ENCODE peak calls at places on chromosomes 3 and 15, in five cellular contexts. E is upper lobe of left lung; M is CD8-positive, alpha-beta T cell; K is A549; V is HFF-Myc. X is an unnamed sample.

GRCh38 chr3:59473580-59473979 is 423.8 kb upstream of the CFAP20DC start:
- DNase-seq in K (no peak), E (no peak), M (no peak), V (no peak), X (no peak)

GRCh38 chr3:127102587-127102986 is 90.3 kb upstream of the PRR23E start:
- DNase-seq in M (no peak), K (no peak), V (no peak), E (no peak), X (no peak)

GRCh38 chr3:14256561-14257342 is 78.1 kb downstream of the LSM3 start:
- DNase-seq in E (no peak), K (no peak), V (no peak), M (no peak), X (peak; percentile 60)

GRCh38 chr15:71493526-71493925 is 316.8 kb upstream of the NR2E3 start:
- DNase-seq in M (no peak), E (no peak), K (no peak), V (no peak), X (no peak)

GRCh38 chr15:49155834-49156627 is 632 bp upstream of the COPS2 start:
- DNase-seq in M (no peak), V (no peak), K (no peak), E (peak; percentile 45), X (peak; percentile 12)

GRCh38 chr15:72783563-72784232 is at the start of gene ADPGK:
- DNase-seq in E (peak; percentile 99), V (peak; percentile 44), K (peak; percentile 95), M (peak; percentile 97), X (peak; percentile 95)

GRCh38 chr3:177589041-177589650 is 391.9 kb upstream of the TBL1XR1 start:
- DNase-seq in M (no peak), K (no peak), V (no peak), E (no peak), X (no peak)

GRCh38 chr15:101807345-101807945 is 4.1 kb downstream of the OR4F6 start:
- DNase-seq in M (no peak), K (no peak), V (no peak), E (no peak), X (peak; percentile 84)

GRCh38 chr15:74174966-74175270 is 1.4 kb downstream of the ISLR start:
- DNase-seq in K (no peak), M (no peak), V (no peak), E (no peak), X (no peak)

GRCh38 chr15:74172751-74173544 is 562 bp upstream of the ISLR start:
- DNase-seq in K (no peak), E (no peak), M (no peak), V (no peak), X (no peak)

GRCh38 chr15:74175271-74176191 is 2.0 kb downstream of the ISLR start:
- DNase-seq in V (no peak), M (no peak), K (no peak), E (peak; percentile 82), X (no peak)

GRCh38 chr15:74173545-74174215 is at the start of gene ISLR:
- DNase-seq in K (no peak), E (no peak), V (no peak), M (no peak), X (no peak)

GRCh38 chr15:74174216-74174965 is 881 bp downstream of the ISLR start:
- DNase-seq in E (no peak), V (no peak), M (no peak), K (no peak), X (no peak)
- H3K4me3 ChIP-seq in E (peak overlapping the region; percentile 37), V (no peak overlapping the region), M (no peak overlapping the region), K (no peak overlapping the region), X (no peak overlapping the region)

DNA sequence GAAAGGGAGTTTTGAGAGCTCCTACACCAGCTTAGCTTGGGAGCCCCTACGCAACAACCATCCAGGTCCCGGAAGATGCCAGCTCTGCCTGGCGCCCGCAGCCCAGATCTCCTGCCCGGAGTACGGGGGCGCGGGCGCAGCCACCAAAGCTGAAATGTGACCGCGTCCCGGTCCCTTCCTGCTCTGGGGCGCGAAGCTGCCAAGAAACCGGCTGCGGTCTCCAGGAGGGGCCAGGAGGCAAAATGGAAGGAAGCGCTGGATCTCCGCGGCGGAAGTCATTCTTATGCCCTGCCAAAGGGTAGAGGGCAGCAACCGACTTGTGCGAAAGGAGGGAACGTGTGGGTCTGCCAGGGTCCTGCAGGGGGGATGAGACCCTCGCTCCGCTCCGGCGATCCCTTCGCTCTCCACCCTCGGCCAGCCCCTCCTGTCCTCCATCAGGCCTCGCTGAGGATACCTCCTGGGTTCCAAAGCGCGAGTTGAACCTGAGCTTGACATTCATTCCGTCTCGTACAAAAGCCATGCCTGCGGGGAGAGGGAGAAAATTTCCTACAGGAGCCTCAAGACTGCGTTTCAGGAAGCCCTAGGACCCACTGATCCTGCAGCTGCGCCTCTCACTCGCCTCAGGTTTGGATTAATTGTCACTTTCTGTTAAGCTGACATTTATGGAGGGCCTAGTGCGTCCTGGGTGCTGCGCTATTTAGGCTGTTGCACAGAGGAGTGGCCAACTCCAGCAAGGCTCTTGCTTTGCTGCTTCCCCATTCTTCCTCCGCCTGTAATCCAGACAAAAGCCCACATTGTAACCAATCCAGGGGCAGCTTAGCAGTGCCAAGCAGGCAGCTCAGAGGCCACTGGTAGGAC is 98.3 kb upstream of the VGLL3 start:
- DNase-seq in E (peak; percentile 83), V (peak; percentile 41), M (no peak), K (peak; percentile 46), X (peak; percentile 56)
- H3K4me3 ChIP-seq in E (peak overlapping the region; percentile 63), V (peak overlapping the region; percentile 52), M (no peak overlapping the region), K (peak overlapping the region; percentile 48), X (peak overlapping the region; percentile 37)

DNA sequence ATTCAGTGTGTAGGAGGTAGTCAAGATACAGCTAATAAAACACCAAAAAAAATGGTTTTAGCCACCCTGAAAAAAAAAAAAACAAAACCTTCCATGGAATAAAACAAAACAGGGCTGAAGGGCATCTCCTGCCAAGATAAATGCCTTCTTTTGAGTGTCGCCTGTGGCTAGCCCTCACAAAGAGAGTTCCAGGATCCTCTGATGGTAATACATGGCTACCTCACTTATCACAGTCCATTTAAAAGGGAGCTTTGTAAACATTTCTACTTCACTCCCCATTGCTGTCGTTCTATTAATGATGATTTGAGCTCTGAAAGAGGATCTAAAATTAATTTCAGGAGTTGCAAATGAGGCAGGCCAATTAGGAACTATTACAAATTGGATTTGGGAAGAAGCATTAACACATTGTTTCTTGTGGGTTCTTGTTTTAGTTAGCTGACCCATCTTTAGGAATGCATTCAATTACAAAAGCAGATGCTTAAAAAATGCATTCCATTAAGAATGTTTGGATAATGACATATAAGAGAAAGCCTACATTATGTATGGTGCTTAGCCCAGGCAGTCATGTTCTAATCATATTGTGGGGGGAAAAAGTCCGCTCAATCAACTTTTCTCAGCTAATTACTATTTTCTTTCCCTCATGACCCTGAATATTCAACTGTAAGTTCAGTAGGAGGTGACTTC is 255.1 kb upstream of the WNT5A start:
- DNase-seq in M (no peak), K (no peak), E (no peak), V (no peak), X (no peak)
- H3K4me3 ChIP-seq in M (no peak overlapping the region), K (no peak overlapping the region), E (no peak overlapping the region), V (no peak overlapping the region), X (no peak overlapping the region)

DNA sequence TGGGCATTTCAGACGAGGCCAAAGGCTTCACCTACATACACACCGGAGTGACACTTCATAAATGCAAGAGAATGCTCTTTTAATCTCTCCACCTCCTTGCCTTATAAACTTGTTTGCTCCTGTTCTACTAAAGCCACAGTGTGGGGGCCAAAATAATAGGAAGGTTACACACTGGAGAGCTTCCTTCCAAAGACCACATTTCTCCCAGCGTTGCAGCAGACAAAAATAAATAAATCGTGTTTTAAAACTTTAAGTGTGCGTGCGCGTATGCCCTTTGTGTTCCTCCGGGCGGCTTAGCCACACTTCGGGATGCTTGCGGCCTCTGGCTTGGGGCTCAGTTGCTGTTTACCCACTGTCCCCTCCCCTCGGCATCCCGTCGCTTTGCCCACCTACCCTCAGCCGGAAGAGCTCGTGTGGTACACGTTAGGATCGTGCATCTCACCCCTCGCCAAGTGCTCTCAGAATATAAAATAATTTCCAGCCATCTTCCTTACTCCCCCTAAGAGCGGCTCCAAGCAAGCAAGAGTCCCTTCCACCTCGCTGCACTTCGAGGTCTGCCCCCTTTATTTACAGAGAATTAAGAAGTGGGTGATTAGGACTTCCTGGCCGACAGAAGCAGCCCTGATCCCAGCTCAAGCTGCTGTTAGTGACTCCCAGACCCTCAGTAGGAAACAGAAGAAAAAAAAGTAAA is 3.3 kb downstream of the MEIS2 start:
- DNase-seq in V (no peak), E (no peak), M (no peak), K (no peak), X (no peak)
- H3K4me3 ChIP-seq in V (peak overlapping the region; percentile 90), E (peak overlapping the region; percentile 71), M (no peak overlapping the region), K (no peak overlapping the region), X (no peak overlapping the region)

GRCh38 chr3:137121704-137122314 is 164.0 kb downstream of the IL20RB start:
- DNase-seq in V (no peak), E (no peak), M (no peak), K (no peak), X (peak; percentile 26)
- H3K4me3 ChIP-seq in V (no peak overlapping the region), E (no peak overlapping the region), M (no peak overlapping the region), K (no peak overlapping the region), X (no peak overlapping the region)

GRCh38 chr3:114585687-114586086 is 291.9 kb downstream of the TIGIT start:
- DNase-seq in E (no peak), M (no peak), K (no peak), V (no peak), X (no peak)

GRCh38 chr3:114586119-114586518 is 292.3 kb downstream of the TIGIT start:
- DNase-seq in M (no peak), E (no peak), V (no peak), K (no peak), X (no peak)

GRCh38 chr3:114587973-114588372 is 294.1 kb downstream of the TIGIT start:
- DNase-seq in V (no peak), E (no peak), K (no peak), M (no peak), X (no peak)

GRCh38 chr3:114582929-114583328 is 289.1 kb downstream of the TIGIT start:
- DNase-seq in V (no peak), M (no peak), K (no peak), E (no peak), X (no peak)

DNA sequence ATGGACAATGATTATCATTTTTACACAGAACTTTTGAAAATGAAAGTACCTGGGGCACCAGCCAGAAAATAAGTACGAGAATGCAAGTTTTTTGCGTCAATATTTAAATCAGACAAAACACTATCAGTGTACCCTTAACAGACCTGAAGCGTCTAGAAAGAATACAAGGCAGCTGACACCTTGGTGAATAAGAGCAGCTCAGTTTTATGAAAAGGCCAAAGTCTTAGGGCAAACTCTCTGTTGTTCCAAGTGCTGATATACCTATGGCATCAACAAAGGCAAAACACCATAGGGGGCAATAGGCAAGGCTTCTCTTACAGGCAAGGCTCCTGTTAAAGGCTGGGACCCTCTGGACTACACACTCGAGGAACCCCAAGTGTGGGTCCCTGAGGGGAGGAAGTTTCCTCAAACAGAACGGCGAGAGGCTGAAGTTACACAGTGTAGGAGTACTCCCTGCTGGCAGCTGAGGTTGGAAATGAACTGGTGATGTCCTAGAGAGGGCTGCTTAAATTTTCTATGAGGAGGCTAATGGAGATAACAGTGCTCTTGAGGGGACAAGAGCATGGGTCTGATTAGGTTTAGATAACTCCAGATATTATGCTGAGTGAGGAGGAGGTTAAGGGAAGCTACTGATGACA is 291.0 kb downstream of the TIGIT start:
- DNase-seq in V (no peak), K (no peak), E (no peak), M (no peak), X (peak; percentile 28)
- H3K4me3 ChIP-seq in V (no peak overlapping the region), K (no peak overlapping the region), E (no peak overlapping the region), M (no peak overlapping the region), X (no peak overlapping the region)